ENCODE peak calls at places on chromosome X, in four cellular contexts. T is dorsolateral prefrontal cortex; N is uterus; E is CD4-positive, alpha-beta T cell. C is an unnamed sample.

GRCh38 chrX:7132335-7133035 is 15.0 kb upstream of the STS start:
- DNase-seq in N (no peak), T (no peak), E (no peak), C (peak; percentile 45)

GRCh38 chrX:155876704-155877103 is 4.4 kb upstream of the VAMP7 start:
- DNase-seq in N (no peak), T (no peak), E (no peak), C (no peak)

GRCh38 chrX:7996414-7996813 is 69.2 kb upstream of the PNPLA4 start:
- DNase-seq in T (no peak), N (no peak), E (peak; percentile 3), C (no peak)

GRCh38 chrX:55794420-55794819 is 76.9 kb downstream of the RRAGB start:
- DNase-seq in E (no peak), T (no peak), N (no peak), C (no peak)

GRCh38 chrX:29432534-29432933 is 782.8 kb upstream of the MAGEB2 start:
- DNase-seq in E (no peak), T (no peak), N (no peak), C (no peak)

GRCh38 chrX:26411045-26411444 is 195.1 kb downstream of the MAGEB5 start:
- DNase-seq in E (no peak), N (no peak), T (no peak), C (no peak)

GRCh38 chrX:12700745-12701144 is 90.5 kb upstream of the PRPS2 start:
- DNase-seq in N (no peak), E (no peak), T (no peak), C (no peak)

GRCh38 chrX:125004799-125005198 is 314.9 kb upstream of the TEX13C start:
- DNase-seq in T (no peak), N (no peak), E (no peak), C (no peak)

GRCh38 chrX:30141966-30142365 is 73.4 kb upstream of the MAGEB2 start:
- DNase-seq in T (no peak), N (no peak), E (no peak), C (no peak)

GRCh38 chrX:130125090-130125489 is 14.8 kb upstream of the ELF4 start:
- DNase-seq in E (no peak), T (no peak), N (peak; percentile 49), C (no peak)

GRCh38 chrX:25023908-25024307 is 8.1 kb upstream of the ARX start:
- DNase-seq in E (no peak), N (no peak), T (no peak), C (no peak)

GRCh38 chrX:6813836-6814370 is 279.0 kb upstream of the VCX3A start:
- DNase-seq in E (no peak), N (no peak), T (no peak), C (no peak)

GRCh38 chrX:119753639-119754257 is 4.6 kb upstream of the SOWAHD start:
- DNase-seq in N (no peak), T (no peak), E (peak; percentile 45), C (no peak)

GRCh38 chrX:21838937-21839333 is 482 bp upstream of the MBTPS2 start:
- DNase-seq in N (no peak), T (no peak), E (no peak), C (no peak)

GRCh38 chrX:45755719-45756118 is 555.0 kb upstream of the DIPK2B start:
- DNase-seq in T (no peak), E (no peak), N (no peak), C (no peak)

GRCh38 chrX:133495464-133496391 is 80.4 kb upstream of the GPC4 start:
- DNase-seq in T (no peak), N (peak; percentile 87), E (no peak), C (no peak)

GRCh38 chrX:88886908-88887307 is 139.9 kb downstream of the CPXCR1 start:
- DNase-seq in N (no peak), T (no peak), E (no peak), C (no peak)

GRCh38 chrX:83759872-83760271 is 101.1 kb upstream of the CYLC1 start:
- DNase-seq in T (no peak), E (no peak), N (no peak), C (no peak)

GRCh38 chrX:52220936-52221335 is 36.2 kb downstream of the MAGED4 start:
- DNase-seq in E (no peak), N (no peak), T (no peak), C (no peak)

GRCh38 chrX:16119353-16120220 is 3.8 kb upstream of the GRPR start:
- DNase-seq in E (no peak), T (no peak), N (no peak), C (no peak)

GRCh38 chrX:56733459-56734046 is 4.5 kb downstream of the NBDY start:
- DNase-seq in T (no peak), E (peak; percentile 55), N (peak; percentile 27), C (no peak)

GRCh38 chrX:133089411-133089810 is 7.5 kb downstream of the USP26 start:
- DNase-seq in T (no peak), E (no peak), N (no peak), C (no peak)

GRCh38 chrX:14591976-14592375 is 62.6 kb downstream of the GLRA2 start:
- DNase-seq in N (no peak), E (no peak), T (no peak), C (no peak)

DNA sequence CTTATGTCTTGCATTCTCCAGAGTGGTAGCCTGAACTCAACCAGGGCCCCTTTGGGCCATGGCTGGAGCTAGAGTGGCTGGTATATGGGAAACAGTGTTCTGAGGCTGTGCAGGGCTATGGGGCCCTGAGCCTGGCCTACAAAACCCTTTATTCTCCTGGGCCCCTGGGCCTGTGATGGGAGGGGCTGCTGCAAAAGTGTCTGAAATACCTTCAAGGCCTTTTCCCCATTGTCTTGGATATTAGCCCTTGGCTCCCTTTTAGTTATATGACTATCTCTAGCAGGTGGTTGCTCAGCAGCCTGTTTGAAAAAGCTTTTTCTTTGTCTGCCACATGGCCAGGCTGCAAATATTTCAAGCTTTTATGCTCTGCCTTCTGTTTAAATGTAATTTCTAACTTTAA is 22.5 kb downstream of the APOOL start:
- DNase-seq in E (no peak), N (no peak), T (no peak), C (no peak)
- H3K27ac ChIP-seq in E (no peak overlapping the region), N (no peak overlapping the region), T (no peak overlapping the region), C (no peak overlapping the region)

GRCh38 chrX:109735241-109735744 is 2.2 kb upstream of the ACSL4 start:
- DNase-seq in T (no peak), N (no peak), E (no peak), C (no peak)

GRCh38 chrX:109732780-109733657 is at the start of gene ACSL4:
- DNase-seq in E (peak; percentile 65), T (peak; percentile 89), N (peak; percentile 88), C (peak; percentile 84)

GRCh38 chrX:109732319-109732779 is 708 bp downstream of the ACSL4 start:
- DNase-seq in N (no peak), T (no peak), E (no peak), C (no peak)

GRCh38 chrX:109739625-109740024 is 6.6 kb upstream of the ACSL4 start:
- DNase-seq in T (no peak), E (no peak), N (no peak), C (no peak)

DNA sequence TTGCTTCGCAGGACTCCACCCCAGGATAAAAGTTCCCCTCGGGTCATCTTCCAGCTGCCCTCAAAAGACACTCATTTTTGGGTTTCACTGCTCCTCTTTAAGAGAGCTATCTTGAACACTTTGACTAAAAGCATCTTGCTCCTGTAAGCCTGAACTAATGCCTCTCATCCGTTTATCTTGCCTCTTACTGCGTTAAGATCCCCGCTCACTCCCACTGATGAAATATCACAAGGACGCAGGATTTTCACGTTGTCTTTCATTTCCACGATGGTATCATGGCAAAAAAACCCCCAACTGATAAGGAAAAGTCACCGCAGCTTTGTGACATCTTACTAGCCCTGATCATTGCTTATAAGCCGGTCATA is 583 bp upstream of the ACSL4 start:
- DNase-seq in T (no peak), E (no peak), N (no peak), C (no peak)
- H3K27ac ChIP-seq in T (peak overlapping the region; percentile 69), E (peak overlapping the region; percentile 53), N (peak overlapping the region; percentile 83), C (peak overlapping the region; percentile 92)

GRCh38 chrX:37783284-37783683 is 3.4 kb downstream of the CYBB start:
- DNase-seq in E (no peak), T (peak; percentile 37), N (no peak), C (no peak)

GRCh38 chrX:37785569-37785968 is 5.7 kb downstream of the CYBB start:
- DNase-seq in N (no peak), T (no peak), E (no peak), C (no peak)

GRCh38 chrX:37787353-37787869 is 7.6 kb downstream of the CYBB start:
- DNase-seq in T (no peak), N (no peak), E (no peak), C (no peak)

GRCh38 chrX:37781808-37782207 is 1.9 kb downstream of the CYBB start:
- DNase-seq in T (no peak), E (no peak), N (no peak), C (no peak)

DNA sequence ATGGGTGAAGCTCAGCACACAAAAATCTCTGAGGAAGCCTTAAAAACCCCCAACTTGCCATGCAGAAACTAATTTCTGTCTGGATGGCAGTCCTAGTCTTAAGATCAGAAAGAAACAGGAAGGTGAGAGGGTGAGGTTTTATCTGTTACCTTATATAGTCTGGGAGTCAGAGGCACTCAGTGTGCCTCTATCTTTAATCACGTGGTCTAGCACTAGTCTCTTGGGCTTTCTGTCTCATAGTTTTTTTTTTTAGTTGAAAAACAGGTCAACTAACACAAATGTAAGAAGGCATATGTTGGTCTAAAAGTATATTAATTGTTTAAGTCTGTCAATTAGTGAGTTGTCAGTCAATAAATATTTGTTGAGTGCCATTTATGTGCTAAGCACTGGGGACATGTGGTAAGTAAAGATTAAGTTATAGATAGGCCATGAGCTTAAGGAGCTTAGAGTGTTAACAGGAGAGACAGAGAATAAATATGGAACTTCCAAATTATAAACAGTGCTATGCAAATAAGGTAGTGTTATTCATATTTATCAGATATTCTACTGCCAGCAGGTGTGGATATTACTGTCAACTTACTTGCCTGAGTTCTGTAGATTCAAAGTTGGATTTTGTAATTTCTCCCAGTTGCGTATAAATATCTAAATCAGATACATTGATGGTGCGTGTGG is 6.9 kb downstream of the CYBB start:
- DNase-seq in T (no peak), E (no peak), N (no peak), C (no peak)
- H3K27ac ChIP-seq in T (no peak overlapping the region), E (peak overlapping the region; percentile 7), N (no peak overlapping the region), C (no peak overlapping the region)

GRCh38 chrX:9329056-9329455 is 135.8 kb upstream of the TBL1X start:
- DNase-seq in E (no peak), N (no peak), T (no peak), C (no peak)

GRCh38 chrX:9326369-9326768 is 138.5 kb upstream of the TBL1X start:
- DNase-seq in T (no peak), E (no peak), N (no peak), C (no peak)

GRCh38 chrX:9324676-9325075 is 140.2 kb upstream of the TBL1X start:
- DNase-seq in N (no peak), E (no peak), T (no peak), C (no peak)

GRCh38 chrX:9327747-9328145 is 137.1 kb upstream of the TBL1X start:
- DNase-seq in T (no peak), E (no peak), N (no peak), C (no peak)

DNA sequence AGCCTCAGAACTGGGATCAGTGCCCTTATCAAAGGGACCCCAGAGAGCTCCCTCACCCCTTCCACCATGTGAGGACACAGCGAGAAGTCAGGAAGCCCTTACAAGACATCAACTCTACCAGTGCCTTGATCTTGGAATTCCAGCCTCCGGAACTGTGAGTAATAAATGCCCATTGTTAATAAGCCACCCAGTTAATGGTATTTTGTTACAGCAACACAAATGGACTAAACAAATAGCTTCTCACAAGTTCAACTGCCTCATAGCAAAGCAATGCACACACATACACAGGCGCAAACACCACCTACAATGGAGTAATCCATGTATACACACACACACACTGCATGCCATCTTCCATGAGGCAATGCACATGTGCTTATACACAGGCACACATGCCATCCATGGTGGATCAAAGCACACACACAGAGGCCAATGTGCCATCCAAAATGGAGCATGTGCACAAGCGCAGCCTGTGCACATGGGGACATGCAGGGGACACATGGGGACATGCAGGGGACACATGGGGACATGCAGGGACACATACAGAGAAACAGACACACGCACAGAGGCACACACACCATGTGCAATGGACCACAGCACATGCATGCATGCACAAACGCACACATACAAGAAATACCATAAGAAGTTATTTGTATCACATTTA is 137.6 kb upstream of the TBL1X start:
- DNase-seq in E (no peak), T (no peak), N (no peak), C (no peak)
- H3K27ac ChIP-seq in E (no peak overlapping the region), T (no peak overlapping the region), N (no peak overlapping the region), C (no peak overlapping the region)

C was measured in RWPE2.